ENCODE peak calls at places on chromosomes 1 and 21, in six cellular contexts. L is ovary, O is A549, T is sigmoid colon, I is tibial nerve, C is transverse colon. Q is an unnamed sample.
A peak's percentile ranks its signal among the peaks of the same experiment; 100 is the strongest.

GRCh38 chr1:15684468-15685283 is 556 bp downstream of the PLEKHM2 start:
- DNase-seq in L (peak; percentile 49), O (peak; percentile 60), T (peak; percentile 77), I (no peak), C (peak; percentile 47), Q (peak; percentile 90)

GRCh38 chr1:198778049-198778448 is 139.2 kb downstream of the PTPRC start:
- DNase-seq in L (no peak), O (no peak), T (no peak), I (no peak), C (no peak), Q (peak; percentile 52)

GRCh38 chr1:210751911-210752310 is 382.0 kb downstream of the KCNH1 start:
- DNase-seq in L (no peak), O (no peak), T (no peak), I (no peak), C (no peak), Q (no peak)

GRCh38 chr1:92228401-92228800 is 10.7 kb downstream of the C1orf146 start:
- DNase-seq in L (no peak), O (no peak), T (no peak), I (no peak), C (no peak), Q (no peak)

GRCh38 chr1:156675271-156675708 is 1.9 kb downstream of the NES start:
- DNase-seq in L (peak; percentile 10), O (no peak), T (no peak), I (no peak), C (no peak), Q (no peak)

GRCh38 chr1:229643996-229644748 is 18.1 kb downstream of the URB2 start:
- DNase-seq in L (no peak), O (no peak), T (no peak), I (no peak), C (no peak), Q (peak; percentile 44)

GRCh38 chr1:14281412-14281811 is 317.1 kb upstream of the KAZN start:
- DNase-seq in L (no peak), O (no peak), T (no peak), I (no peak), C (no peak), Q (no peak)

GRCh38 chr1:14926818-14927555 is 226.6 kb upstream of the TMEM51 start:
- DNase-seq in L (no peak), O (no peak), T (no peak), I (no peak), C (no peak), Q (no peak)

GRCh38 chr1:229981736-229982135 is 85.3 kb upstream of the GALNT2 start:
- DNase-seq in L (no peak), O (no peak), T (no peak), I (no peak), C (no peak), Q (no peak)

GRCh38 chr21:46050651-46051378 is 47.1 kb upstream of the COL6A2 start:
- DNase-seq in L (no peak), O (no peak), T (peak; percentile 69), I (no peak), C (no peak), Q (peak; percentile 81)

GRCh38 chr21:46049890-46050650 is 47.8 kb upstream of the COL6A2 start:
- DNase-seq in L (peak; percentile 69), O (no peak), T (peak; percentile 77), I (no peak), C (no peak), Q (no peak)

GRCh38 chr21:46051379-46051770 is 46.5 kb upstream of the COL6A2 start:
- DNase-seq in L (no peak), O (no peak), T (peak; percentile 46), I (no peak), C (no peak), Q (no peak)

GRCh38 chr21:46046471-46046870 is 51.4 kb upstream of the COL6A2 start:
- DNase-seq in L (no peak), O (no peak), T (peak; percentile 60), I (no peak), C (no peak), Q (no peak)

DNA sequence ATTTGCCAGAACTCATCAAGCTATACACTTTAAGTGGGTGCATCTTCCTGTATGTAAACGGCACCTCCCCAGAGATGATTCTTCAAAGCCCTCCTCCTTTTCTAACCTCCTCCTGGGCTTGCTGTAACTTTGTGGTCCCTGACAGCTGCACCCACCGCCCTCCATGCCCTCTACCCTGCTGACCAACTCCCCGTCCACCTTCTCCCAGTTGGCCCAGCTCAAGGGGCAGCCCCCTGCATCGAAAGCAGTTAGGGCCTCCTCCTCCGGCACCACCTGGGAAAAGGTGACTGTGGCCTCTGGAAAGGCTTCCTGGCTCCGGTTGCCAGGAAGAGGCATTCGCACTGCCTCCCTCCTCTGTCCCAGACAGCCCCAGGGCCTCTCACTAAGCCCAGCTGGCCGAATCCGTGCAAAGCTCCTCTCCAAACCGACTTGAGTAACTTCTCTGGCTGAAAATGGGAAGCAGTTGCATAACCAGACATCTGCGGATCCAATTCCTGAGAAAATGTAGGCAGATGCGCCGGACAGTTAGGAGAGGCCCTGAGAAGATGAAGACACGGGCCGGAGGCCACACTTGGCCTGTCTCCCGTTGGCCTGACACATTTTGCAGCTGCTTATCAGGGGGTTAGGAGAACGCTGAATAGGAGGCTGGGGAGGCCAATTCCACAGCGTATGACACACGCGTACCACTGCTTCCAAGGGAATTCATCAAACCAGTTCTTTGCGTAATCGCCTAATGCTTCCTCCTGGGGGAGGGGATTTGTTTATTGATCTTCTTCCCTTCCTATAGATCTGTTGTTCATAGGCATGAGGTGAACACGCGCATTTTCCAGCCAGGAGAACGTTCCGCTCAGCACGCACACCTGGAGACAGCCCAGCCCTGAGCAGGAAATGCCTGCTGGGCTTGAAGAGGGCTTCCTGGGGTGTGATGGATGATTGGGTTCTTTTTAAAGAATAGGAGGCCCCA is 48.7 kb upstream of the COL6A2 start:
- DNase-seq in L (peak; percentile 92), O (no peak), T (peak; percentile 98), I (peak; percentile 82), C (peak; percentile 72), Q (no peak)
- TF ChIP-seq EP300 in L (peak; percentile 76), O (no peak), T (no peak), I (peak; percentile 94), C (no peak), Q (no peak)

GRCh38 chr1:98221926-98222325 is 301.1 kb upstream of the DPYD start:
- DNase-seq in L (no peak), O (no peak), T (no peak), I (no peak), C (no peak), Q (no peak)

GRCh38 chr1:98217601-98218000 is 296.8 kb upstream of the DPYD start:
- DNase-seq in L (no peak), O (no peak), T (no peak), I (no peak), C (no peak), Q (no peak)
- TF ChIP-seq EP300 in L (no peak), O (no peak), T (no peak), I (no peak), C (no peak), Q (no peak)

GRCh38 chr1:32743380-32744062 is 41.0 kb upstream of the SYNC start:
- DNase-seq in L (no peak), O (no peak), T (no peak), I (no peak), C (peak; percentile 35), Q (no peak)
- TF ChIP-seq EP300 in L (no peak), O (no peak), T (no peak), I (no peak), C (no peak), Q (no peak)

GRCh38 chr1:170560681-170561285 is 28.8 kb downstream of the GORAB start:
- DNase-seq in L (no peak), O (no peak), T (no peak), I (no peak), C (no peak), Q (no peak)

GRCh38 chr1:170559166-170559565 is 27.2 kb downstream of the GORAB start:
- DNase-seq in L (no peak), O (no peak), T (no peak), I (no peak), C (no peak), Q (no peak)

GRCh38 chr1:170558731-170559130 is 26.8 kb downstream of the GORAB start:
- DNase-seq in L (no peak), O (no peak), T (no peak), I (no peak), C (no peak), Q (no peak)

GRCh38 chr1:170567214-170567613 is 35.2 kb downstream of the GORAB start:
- DNase-seq in L (no peak), O (no peak), T (no peak), I (no peak), C (no peak), Q (no peak)

GRCh38 chr1:170562644-170563338 is 30.8 kb downstream of the GORAB start:
- DNase-seq in L (peak; percentile 69), O (peak; percentile 17), T (peak; percentile 79), I (peak; percentile 25), C (no peak), Q (peak; percentile 30)
- TF ChIP-seq EP300 in L (peak; percentile 66), O (no peak), T (no peak), I (peak; percentile 92), C (no peak), Q (no peak)

GRCh38 chr1:67332653-67333529 is 25.2 kb downstream of the IL12RB2 start:
- DNase-seq in L (no peak), O (no peak), T (no peak), I (no peak), C (no peak), Q (no peak)
- TF ChIP-seq EP300 in L (no peak), O (no peak), T (no peak), I (no peak), C (no peak), Q (no peak)

GRCh38 chr1:168468042-168468809 is 75.6 kb downstream of the XCL2 start:
- DNase-seq in L (no peak), O (no peak), T (no peak), I (no peak), C (no peak), Q (no peak)
- TF ChIP-seq EP300 in L (no peak), O (no peak), T (no peak), I (no peak), C (no peak), Q (no peak)

GRCh38 chr1:80961464-80962190 is 839.1 kb upstream of the ADGRL2 start:
- DNase-seq in L (no peak), O (no peak), T (no peak), I (no peak), C (no peak), Q (no peak)

GRCh38 chr1:80966266-80966665 is 834.5 kb upstream of the ADGRL2 start:
- DNase-seq in L (no peak), O (no peak), T (no peak), I (no peak), C (no peak), Q (no peak)

DNA sequence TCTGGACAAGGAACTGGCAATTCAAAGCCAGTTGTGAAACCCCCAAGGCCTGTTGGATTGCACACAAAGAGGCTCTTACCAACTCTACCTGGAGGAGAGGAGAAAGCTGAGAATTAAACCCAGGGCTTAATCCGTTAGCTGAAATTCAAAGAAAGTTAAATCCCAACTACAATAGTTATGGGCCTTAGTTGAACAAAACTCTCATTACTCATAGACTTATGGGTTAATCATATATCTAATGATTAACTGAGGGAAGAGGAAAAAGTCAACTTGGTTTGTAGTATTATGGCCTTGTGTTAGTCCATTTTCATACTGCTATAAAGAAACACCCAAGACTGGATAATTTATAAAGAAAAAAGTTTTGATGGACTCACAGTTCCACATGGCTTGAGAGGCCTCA is 838.2 kb upstream of the ADGRL2 start:
- DNase-seq in L (no peak), O (no peak), T (no peak), I (no peak), C (no peak), Q (no peak)
- TF ChIP-seq EP300 in L (no peak), O (no peak), T (no peak), I (no peak), C (no peak), Q (no peak)

Q was measured in upper lobe of left lung.